ENCODE peak calls at places on chromosome 21, in four cellular contexts. I is aorta, Y is hepatocyte, R is Peyer's patch. G is an unnamed sample.

GRCh38 chr21:34881421-34881820 is 167.7 kb downstream of the RUNX1 start:
- DNase-seq in R (no peak), I (no peak), Y (no peak), G (no peak)

GRCh38 chr21:34639250-34639649 is 24.3 kb upstream of the RCAN1 start:
- DNase-seq in I (no peak), Y (no peak), R (no peak), G (no peak)

GRCh38 chr21:34565238-34565637 is 49.7 kb downstream of the RCAN1 start:
- DNase-seq in I (no peak), R (no peak), Y (no peak), G (no peak)

GRCh38 chr21:41891132-41891531 is 12.0 kb upstream of the PRDM15 start:
- DNase-seq in I (no peak), R (no peak), Y (no peak), G (no peak)

GRCh38 chr21:36834192-36834591 is 132.3 kb downstream of the HLCS start:
- DNase-seq in Y (no peak), R (no peak), I (no peak), G (no peak)

GRCh38 chr21:34836933-34837505 is 168.2 kb downstream of the CLIC6 start:
- DNase-seq in I (no peak), Y (no peak), R (no peak), G (no peak)

GRCh38 chr21:41778974-41779600 is 12.2 kb upstream of the RIPK4 start:
- DNase-seq in Y (no peak), R (no peak), I (no peak), G (peak)

GRCh38 chr21:39924577-39925308 is 57.5 kb downstream of the PCP4 start:
- DNase-seq in Y (no peak), I (no peak), R (no peak), G (no peak)

GRCh38 chr21:39763282-39763970 is 18.4 kb downstream of the IGSF5 start:
- DNase-seq in I (no peak), Y (no peak), R (no peak), G (no peak)

GRCh38 chr21:31873696-31874599 is 1.1 kb downstream of the HUNK start:
- DNase-seq in I (peak), R (no peak), Y (peak), G (peak)
- H3K4me3 ChIP-seq in I (peak), R (peak), Y (peak), G (peak)

DNA sequence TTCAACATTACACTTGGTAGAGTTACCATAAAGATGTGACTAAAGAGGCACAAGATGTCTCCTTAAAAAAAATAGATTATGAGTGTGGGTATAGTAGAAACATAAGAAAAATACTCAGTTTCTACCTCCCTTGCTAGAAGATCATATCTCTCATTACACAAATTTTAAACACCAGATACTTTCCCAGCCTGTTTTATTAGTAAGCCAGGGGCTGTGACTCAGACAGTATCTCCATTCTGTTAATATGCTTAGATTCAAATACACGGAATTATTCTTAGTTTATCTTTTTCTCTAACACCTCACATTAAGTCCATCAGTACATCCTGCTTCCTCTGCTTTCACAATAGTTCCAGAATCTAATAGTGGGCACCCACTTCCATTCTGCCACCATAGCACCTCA is 561.8 kb upstream of the ADAMTS5 start:
- DNase-seq in Y (no peak), R (no peak), I (no peak), G (no peak)
- H3K4me3 ChIP-seq in Y (no peak), R (no peak), I (no peak), G (no peak)

GRCh38 chr21:16304700-16305099 is 574.9 kb downstream of the USP25 start:
- DNase-seq in R (no peak), I (no peak), Y (no peak), G (no peak)

GRCh38 chr21:16307256-16307655 is 577.5 kb downstream of the USP25 start:
- DNase-seq in Y (no peak), R (no peak), I (no peak), G (no peak)

GRCh38 chr21:16304189-16304588 is 574.4 kb downstream of the USP25 start:
- DNase-seq in Y (no peak), I (no peak), R (no peak), G (no peak)

GRCh38 chr21:16308269-16308668 is 578.5 kb downstream of the USP25 start:
- DNase-seq in Y (no peak), I (no peak), R (no peak), G (no peak)

GRCh38 chr21:16305686-16306085 is 575.9 kb downstream of the USP25 start:
- DNase-seq in R (no peak), I (no peak), Y (no peak), G (no peak)
- H3K4me3 ChIP-seq in R (no peak), I (no peak), Y (no peak), G (no peak)

DNA sequence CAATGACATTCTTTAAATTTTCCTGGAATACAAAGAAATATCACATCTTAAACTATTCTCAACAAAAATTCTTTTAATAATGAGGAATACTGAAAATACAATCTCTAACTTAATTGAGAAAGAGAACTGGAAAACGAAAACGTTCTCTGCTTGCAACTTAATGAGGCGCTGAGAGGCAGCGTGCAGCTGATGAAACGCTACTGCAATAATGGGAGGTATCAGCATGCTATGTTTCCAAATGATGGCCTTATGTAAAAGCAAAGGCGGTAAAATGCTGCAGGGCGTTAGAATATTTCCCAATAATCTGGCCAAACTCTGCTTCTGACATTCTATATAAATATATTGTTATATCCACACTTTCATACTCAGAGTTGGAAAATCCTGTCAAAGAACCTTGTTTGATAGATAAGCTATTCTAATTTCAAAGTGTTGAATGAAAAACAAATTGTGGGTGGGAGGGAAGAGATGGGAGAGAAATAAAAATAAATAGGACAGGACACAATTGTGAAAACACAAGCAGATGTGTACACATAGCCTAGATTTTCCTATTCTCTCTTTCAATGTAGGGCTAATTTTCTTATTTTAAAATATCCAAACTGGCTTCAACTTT is 70.9 kb downstream of the APP start:
- DNase-seq in I (no peak), R (no peak), Y (no peak), G (no peak)
- H3K4me3 ChIP-seq in I (no peak), R (no peak), Y (no peak), G (no peak)

DNA sequence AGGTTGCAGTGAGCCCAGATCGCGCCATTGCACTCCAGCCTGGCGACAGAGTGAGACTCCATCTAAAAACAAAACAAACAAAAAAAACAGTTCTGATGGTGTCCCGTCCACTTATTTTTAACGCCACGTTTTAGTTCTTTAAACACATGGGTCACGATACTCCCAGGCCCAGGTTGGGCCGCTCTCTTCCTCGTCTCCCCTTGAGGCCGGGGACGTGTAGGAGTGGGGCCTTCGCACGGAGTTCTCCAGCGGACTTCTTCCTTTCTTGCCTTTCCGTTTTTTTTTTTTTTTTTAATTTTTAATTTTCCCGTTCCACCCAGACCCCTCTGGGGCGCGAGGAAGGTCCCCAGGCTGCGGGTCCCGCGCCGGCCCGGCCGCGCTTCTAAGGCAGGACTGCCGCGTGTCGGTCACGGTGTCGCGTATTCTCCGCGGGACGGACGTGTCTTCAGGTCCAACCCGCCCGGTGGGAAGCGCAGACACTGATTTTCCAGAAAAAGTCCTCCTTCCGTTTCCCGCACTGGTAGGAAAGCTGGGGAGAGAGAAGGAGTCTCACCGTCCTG is 47.5 kb upstream of the SLC19A1 start:
- DNase-seq in I (no peak), Y (no peak), R (no peak), G (peak)
- H3K4me3 ChIP-seq in I (no peak), Y (peak), R (peak), G (no peak)